ENCODE peak calls at places on chromosomes 12 and 14, in five cellular contexts. T is AG09309, A is fibroblast of pulmonary artery, B is A549, J is heart right ventricle. X is an unnamed sample.

GRCh38 chr12:128932521-128932920 is 79.2 kb downstream of the GLT1D1 start:
- DNase-seq in T (no peak), A (no peak), B (no peak), J (no peak), X (no peak)

GRCh38 chr12:52258335-52258901 is 16.0 kb upstream of the KRT86 start:
- DNase-seq in T (no peak), A (peak), B (no peak), J (no peak), X (peak)

GRCh38 chr14:76771432-76771980 is 10.2 kb downstream of the VASH1 start:
- DNase-seq in T (no peak), A (no peak), B (no peak), J (no peak), X (no peak)

GRCh38 chr12:20000229-20000869 is 368.0 kb upstream of the PDE3A start:
- DNase-seq in T (no peak), A (peak), B (no peak), J (no peak), X (no peak)

GRCh38 chr14:78170203-78170602 is at the start of gene NRXN3:
- DNase-seq in T (no peak), A (no peak), B (peak), J (no peak), X (no peak)

GRCh38 chr12:121413917-121414316 is 14.0 kb downstream of the RNF34 start:
- DNase-seq in T (no peak), A (no peak), B (no peak), J (no peak), X (no peak)

GRCh38 chr12:6632026-6632978 is 3.5 kb downstream of the LPAR5 start:
- DNase-seq in T (no peak), A (no peak), B (no peak), J (no peak), X (no peak)

GRCh38 chr14:92959189-92959531 is 36.2 kb downstream of the CHGA start:
- DNase-seq in T (no peak), A (no peak), B (no peak), J (no peak), X (no peak)

GRCh38 chr12:55737581-55738112 is 5.3 kb upstream of the GDF11 start:
- DNase-seq in T (no peak), A (no peak), B (no peak), J (no peak), X (no peak)

GRCh38 chr14:102140027-102140749 is 491 bp downstream of the WDR20 start:
- DNase-seq in T (no peak), A (peak), B (peak), J (no peak), X (peak)

GRCh38 chr14:21988413-21988812 is 314.8 kb upstream of the OR4E1 start:
- DNase-seq in T (no peak), A (no peak), B (no peak), J (no peak), X (no peak)

GRCh38 chr14:65703996-65704395 is 291.5 kb downstream of the FUT8 start:
- DNase-seq in T (no peak), A (peak), B (no peak), J (no peak), X (peak)

GRCh38 chr12:108969622-108970021 is 51.2 kb downstream of the SVOP start:
- DNase-seq in T (no peak), A (no peak), B (no peak), J (no peak), X (no peak)

GRCh38 chr12:12718853-12719252 is 1.7 kb downstream of the CDKN1B start:
- DNase-seq in T (no peak), A (no peak), B (peak), J (no peak), X (peak)

GRCh38 chr14:94673781-94674231 is 61.6 kb downstream of the SERPINA3 start:
- DNase-seq in T (no peak), A (peak), B (no peak), J (no peak), X (peak)

GRCh38 chr14:55092326-55092725 is 36.7 kb upstream of the LGALS3 start:
- DNase-seq in T (peak), A (no peak), B (no peak), J (no peak), X (no peak)

GRCh38 chr12:108833355-108833733 is 24.0 kb downstream of the SSH1 start:
- DNase-seq in T (peak), A (peak), B (peak), J (peak), X (peak)

GRCh38 chr14:29462271-29462670 is 465.4 kb downstream of the PRKD1 start:
- DNase-seq in T (no peak), A (no peak), B (no peak), J (no peak), X (no peak)

GRCh38 chr12:51812871-51813270 is 35.6 kb downstream of the FIGNL2 start:
- DNase-seq in T (no peak), A (no peak), B (no peak), J (no peak), X (no peak)

GRCh38 chr14:36661506-36662257 is at the start of gene PAX9:
- DNase-seq in T (peak), A (peak), B (peak), J (no peak), X (peak)

GRCh38 chr14:36660736-36661505 is 739 bp upstream of the PAX9 start:
- DNase-seq in T (no peak), A (no peak), B (no peak), J (no peak), X (no peak)

GRCh38 chr14:36663404-36664321 is 2.0 kb downstream of the PAX9 start:
- DNase-seq in T (no peak), A (no peak), B (no peak), J (no peak), X (no peak)

GRCh38 chr14:36662543-36663403 is 1.1 kb downstream of the PAX9 start:
- DNase-seq in T (no peak), A (no peak), B (peak), J (no peak), X (no peak)

GRCh38 chr14:36662258-36662542 is 540 bp downstream of the PAX9 start:
- DNase-seq in T (no peak), A (no peak), B (no peak), J (no peak), X (no peak)
- H3K4me3 ChIP-seq in T (peak), A (peak), B (peak), J (peak), X (peak)

GRCh38 chr14:67151082-67151666 is 38.1 kb upstream of the GARIN2 start:
- DNase-seq in T (no peak), A (no peak), B (no peak), J (no peak), X (peak)
- TF ChIP-seq CTCF in T (peak), A (peak), B (no peak), J (peak), X (peak)

DNA sequence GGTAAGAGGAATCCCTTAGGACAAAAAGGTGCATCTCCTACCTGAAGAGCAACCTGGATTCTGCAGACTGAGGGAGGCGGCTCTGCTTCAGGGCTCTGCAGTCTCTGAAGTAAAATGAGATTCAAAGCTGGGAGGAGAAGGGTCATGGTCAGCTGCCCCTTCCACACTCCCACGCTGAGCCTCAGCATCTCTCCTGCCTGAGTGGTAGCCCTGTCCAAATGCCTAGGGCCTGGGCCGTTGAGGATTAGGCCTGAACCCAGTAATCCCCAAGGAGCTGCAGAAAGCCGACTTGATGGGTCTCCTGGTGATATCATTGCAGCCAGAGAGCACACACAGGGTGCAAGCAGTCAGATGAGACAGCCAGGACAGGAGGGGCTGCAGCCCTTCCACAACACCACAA is 18.9 kb downstream of the PHLDA1 start:
- DNase-seq in T (no peak), A (no peak), B (no peak), J (no peak), X (no peak)
- H3K4me3 ChIP-seq in T (no peak), A (no peak), B (no peak), J (no peak), X (no peak)

GRCh38 chr12:66035289-66035961 is 95.1 kb downstream of the LLPH start:
- DNase-seq in T (no peak), A (peak), B (peak), J (no peak), X (peak)
- TF ChIP-seq CTCF in T (peak), A (peak), B (peak), J (peak), X (peak)

GRCh38 chr14:38254565-38255407 is 1.1 kb downstream of the CLEC14A start:
- DNase-seq in T (no peak), A (peak), B (no peak), J (peak), X (peak)

GRCh38 chr14:38256358-38256840 is 506 bp upstream of the CLEC14A start:
- DNase-seq in T (peak), A (peak), B (no peak), J (no peak), X (peak)

GRCh38 chr14:38255408-38255672 is 553 bp downstream of the CLEC14A start:
- DNase-seq in T (no peak), A (no peak), B (peak), J (peak), X (peak)

GRCh38 chr14:38257500-38257899 is 1.6 kb upstream of the CLEC14A start:
- DNase-seq in T (no peak), A (peak), B (no peak), J (no peak), X (peak)

DNA sequence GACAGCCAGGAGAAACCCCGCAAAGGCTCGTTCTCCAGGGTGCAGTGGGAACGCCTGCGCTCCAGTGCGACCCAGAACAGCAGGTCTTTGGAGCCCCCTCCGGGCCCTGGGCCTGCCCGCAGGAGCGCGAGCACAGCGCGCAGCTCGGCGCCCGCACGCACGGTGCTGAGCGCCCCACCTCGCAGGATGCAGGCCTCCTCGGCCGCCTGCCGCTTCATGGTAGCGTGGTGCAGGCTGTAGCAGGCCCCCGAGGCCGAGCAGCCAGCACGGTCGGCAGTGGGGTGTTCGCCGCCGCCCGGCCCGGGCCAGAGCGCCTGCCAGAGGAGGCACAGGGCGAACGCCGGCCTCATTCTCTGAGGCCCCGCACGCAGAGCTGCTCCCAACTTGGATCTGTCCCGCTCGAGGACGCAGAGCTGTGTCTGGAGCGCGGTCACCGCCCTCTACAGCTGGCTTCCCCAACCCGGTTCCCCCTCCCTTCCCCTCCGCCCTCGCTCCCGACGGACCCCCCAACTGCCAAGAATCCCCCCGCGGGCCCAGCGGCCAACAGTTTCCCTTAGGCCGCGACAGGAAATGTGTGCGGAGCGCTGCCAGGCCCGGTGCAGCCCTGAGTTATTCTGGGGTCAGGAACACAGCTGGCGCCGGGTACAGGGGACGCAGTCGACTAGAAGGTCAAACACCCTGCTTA is at the start of gene CLEC14A:
- DNase-seq in T (no peak), A (no peak), B (no peak), J (peak), X (no peak)
- H3K4me3 ChIP-seq in T (peak), A (peak), B (no peak), J (peak), X (peak)

DNA sequence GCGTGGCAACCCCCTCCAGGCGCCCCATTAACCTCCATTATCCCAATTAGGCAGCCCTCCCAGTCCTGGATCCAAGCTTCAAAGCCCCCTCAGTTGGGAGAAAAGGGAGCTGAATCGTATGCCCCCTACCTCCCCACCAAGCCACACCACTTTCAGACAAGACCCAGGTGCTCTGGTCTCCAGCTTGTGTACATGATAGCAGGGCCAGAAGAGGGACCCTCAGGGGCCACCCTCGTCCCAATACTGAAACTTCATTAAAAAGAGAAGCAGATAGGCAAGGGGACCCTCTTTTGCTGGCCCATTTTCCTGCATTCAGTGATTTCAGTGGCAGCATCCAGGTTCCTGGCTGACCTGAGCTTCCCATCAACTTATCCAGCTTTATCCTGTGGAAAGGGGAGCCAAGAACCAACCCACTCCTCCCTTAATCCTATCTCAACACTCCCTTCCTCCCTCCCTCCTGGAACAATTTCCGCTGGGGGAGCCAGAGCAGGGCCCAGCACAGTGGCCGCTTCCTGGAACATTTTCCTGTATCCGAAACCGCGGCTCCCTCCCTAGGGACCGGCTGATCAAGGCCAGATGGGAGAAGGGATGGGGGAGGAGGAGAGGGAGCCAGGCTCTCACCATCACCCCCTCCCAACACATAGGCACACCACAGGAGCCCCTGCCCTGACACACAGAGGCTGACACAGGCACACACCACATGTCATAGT is 9.5 kb upstream of the SP7 start:
- DNase-seq in T (no peak), A (peak), B (no peak), J (peak), X (peak)
- TF ChIP-seq CTCF in T (no peak), A (no peak), B (no peak), J (no peak), X (no peak)

DNA sequence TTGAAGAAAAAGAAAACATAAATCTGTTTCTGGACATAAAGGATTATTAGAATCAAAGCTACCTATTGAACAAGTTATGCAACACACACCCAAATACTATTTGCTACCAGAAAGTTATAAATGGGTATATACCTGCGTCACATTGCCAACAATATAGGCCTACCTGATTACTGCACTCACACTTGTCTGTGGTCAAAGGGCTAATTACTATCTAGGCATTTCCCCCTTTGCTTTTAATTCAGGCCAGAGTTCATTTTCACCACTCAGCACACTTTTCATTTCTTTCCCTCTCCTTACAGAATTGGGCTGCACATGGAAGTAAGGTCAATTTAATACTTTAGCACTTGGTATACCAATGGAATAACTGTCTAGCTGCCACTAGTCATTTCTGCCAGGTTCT is 1.7 kb downstream of the SOS2 start:
- DNase-seq in T (no peak), A (no peak), B (no peak), J (no peak), X (no peak)
- H3K4me3 ChIP-seq in T (peak), A (peak), B (peak), J (peak), X (peak)

DNA sequence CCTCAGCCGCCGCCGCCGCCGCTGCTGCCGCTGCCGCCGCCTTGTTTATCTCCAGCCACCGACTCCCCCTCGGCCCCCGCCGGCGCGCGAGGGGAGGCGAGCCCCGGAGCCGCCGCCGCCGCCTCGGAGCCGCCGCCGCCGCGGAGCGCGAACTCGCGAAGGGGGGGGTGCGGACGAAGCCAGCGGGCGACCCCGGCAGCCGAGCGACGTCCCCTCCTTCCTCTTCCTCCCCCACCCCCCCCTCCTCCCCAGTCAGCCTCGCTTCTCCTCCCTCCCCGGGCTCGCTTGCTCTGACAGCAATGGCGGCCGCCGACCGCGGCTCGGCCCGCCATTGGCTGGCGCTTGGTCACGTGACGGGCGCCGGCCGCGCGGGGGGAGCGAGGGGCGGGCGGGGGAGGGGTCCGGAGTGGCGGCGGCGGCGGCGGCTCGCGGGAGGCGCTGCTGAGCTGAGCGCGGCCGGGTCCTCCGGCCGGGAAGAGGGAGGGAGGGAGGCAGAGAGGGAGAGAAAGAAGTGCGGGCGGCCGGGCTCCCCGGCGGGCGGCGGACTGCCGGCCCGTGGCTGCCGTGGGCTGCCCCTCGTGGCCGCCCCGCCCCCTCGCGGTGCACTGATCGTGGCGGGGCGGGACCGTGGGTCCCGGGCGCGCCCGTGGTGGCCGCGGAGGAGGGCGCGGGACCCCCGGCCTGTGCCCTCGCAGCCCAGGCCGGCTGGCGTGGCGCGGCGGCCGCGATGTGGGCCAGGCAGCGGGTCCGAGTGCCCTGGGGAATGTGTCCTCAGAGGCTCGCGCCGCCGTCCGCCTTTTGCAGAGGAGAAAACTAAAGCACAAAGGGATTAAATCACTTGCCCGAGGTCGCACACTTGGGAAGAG is at the start of gene MED13L:
- DNase-seq in T (peak), A (peak), B (peak), J (peak), X (peak)
- TF ChIP-seq CTCF in T (no peak), A (peak), B (peak), J (peak), X (peak)

DNA sequence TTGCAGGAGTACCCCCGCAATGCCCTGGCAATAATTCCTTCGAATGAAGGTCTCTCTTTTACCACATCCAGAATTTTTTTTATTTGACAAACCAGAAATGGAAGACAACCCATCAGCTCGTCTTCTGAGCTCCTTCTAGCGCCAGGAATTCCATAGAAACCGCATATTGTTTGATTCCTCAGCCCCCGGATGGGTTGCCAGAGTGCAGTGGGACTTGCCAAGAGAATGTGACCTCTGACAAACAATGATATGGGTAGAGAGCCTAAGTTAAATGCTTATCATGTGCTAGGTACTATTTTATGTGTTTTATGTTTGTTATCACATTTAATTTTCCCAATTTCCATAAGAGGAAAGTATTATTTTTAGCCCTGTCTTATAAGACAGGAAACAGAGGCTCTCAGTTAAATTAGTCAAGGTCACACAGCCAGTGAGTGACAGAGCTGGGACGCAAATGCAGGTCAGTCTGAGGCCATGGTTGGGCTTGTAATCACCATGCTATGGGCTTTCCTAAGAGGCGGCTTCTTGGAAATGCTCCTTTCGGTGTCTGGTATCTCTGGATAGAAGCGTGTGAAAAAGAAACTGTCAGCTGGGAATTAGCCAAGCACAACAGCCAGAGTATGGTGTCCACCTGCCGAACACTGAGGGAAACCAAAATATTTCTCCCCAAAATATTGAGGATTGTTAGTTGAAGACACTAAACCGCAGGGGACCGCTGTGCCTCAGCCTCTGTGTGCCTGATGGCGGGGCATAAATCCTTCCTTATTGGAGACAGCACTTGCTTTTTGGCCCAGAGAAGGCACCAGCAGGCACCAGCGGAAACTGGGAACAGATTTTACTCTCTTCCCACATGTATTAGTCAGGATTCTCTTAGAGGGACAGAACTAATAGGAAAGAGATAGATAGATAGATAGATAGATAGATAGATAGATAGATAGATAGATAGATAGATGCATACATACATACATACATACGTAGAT is 29.4 kb upstream of the ETFBKMT start:
- DNase-seq in T (no peak), A (peak), B (no peak), J (peak), X (peak)
- H3K4me3 ChIP-seq in T (no peak), A (no peak), B (no peak), J (no peak), X (no peak)

X was measured in cardiac fibroblast.